ENCODE peak calls at places on chromosomes 4 and X, in seven cellular contexts. P is H9, M is IMR-90, Y is mesendoderm, E is neuronal stem cell, W is trophoblast cell, Q is H1. K is an unnamed sample.

GRCh38 chrX:101287402-101287801 is 3.7 kb downstream of the TAF7L start:
- DNase-seq in M (peak), W (no peak), Q (no peak), P (no peak), Y (peak), E (peak), K (peak)

GRCh38 chrX:28889691-28890090 is 302.4 kb downstream of the IL1RAPL1 start:
- DNase-seq in E (no peak), Q (no peak), P (no peak), M (no peak), Y (no peak), W (no peak), K (no peak)

GRCh38 chr4:143359794-143360193 is 23.1 kb downstream of the GAB1 start:
- DNase-seq in P (no peak), Y (no peak), Q (no peak), E (no peak), W (no peak), M (no peak), K (no peak)

GRCh38 chr4:39660045-39660444 is 21.4 kb upstream of the SMIM14 start:
- DNase-seq in M (no peak), P (no peak), E (no peak), W (no peak), Q (no peak), Y (no peak), K (no peak)

GRCh38 chr4:122379239-122379638 is 428 bp downstream of the ADAD1 start:
- DNase-seq in E (no peak), Y (no peak), Q (no peak), W (no peak), M (no peak), P (no peak), K (no peak)

GRCh38 chr4:121819216-121819980 is 4.3 kb downstream of the CCNA2 start:
- DNase-seq in P (no peak), Y (no peak), M (no peak), Q (no peak), E (no peak), W (no peak), K (peak)

GRCh38 chr4:182604953-182605352 is 312.2 kb downstream of the DCTD start:
- DNase-seq in P (no peak), W (no peak), Y (no peak), E (no peak), Q (no peak), M (peak), K (peak)

GRCh38 chr4:102787096-102787867 is 26.5 kb upstream of the MANBA start:
- DNase-seq in Y (no peak), M (peak), P (no peak), W (no peak), Q (no peak), E (no peak), K (peak)

GRCh38 chr4:39134674-39135073 is 47.7 kb upstream of the WDR19 start:
- DNase-seq in E (no peak), Q (no peak), P (no peak), W (no peak), M (peak), Y (no peak), K (no peak)

GRCh38 chr4:54090804-54091623 is 8.9 kb upstream of the GSX2 start:
- DNase-seq in W (no peak), Y (no peak), M (peak), P (peak), E (no peak), Q (no peak), K (peak)

GRCh38 chr4:2793578-2793919 is 664 bp downstream of the SH3BP2 start:
- DNase-seq in W (peak), Y (peak), E (no peak), P (peak), M (peak), Q (no peak), K (peak)

GRCh38 chr4:28209371-28209924 is 1348.8 kb downstream of the STIM2 start:
- DNase-seq in Q (no peak), W (no peak), Y (peak), M (no peak), P (no peak), E (no peak), K (no peak)

GRCh38 chrX:24768556-24768955 is 74.8 kb downstream of the POLA1 start:
- DNase-seq in Y (no peak), M (no peak), P (no peak), E (no peak), W (no peak), Q (no peak), K (peak)

GRCh38 chrX:106397788-106398538 is 213.8 kb upstream of the RADX start:
- DNase-seq in E (no peak), M (no peak), Y (peak), Q (no peak), P (no peak), W (no peak), K (peak)

GRCh38 chr4:115126487-115126886 is 13.1 kb upstream of the NDST4 start:
- DNase-seq in Q (no peak), P (no peak), E (no peak), Y (no peak), W (no peak), M (no peak), K (no peak)

GRCh38 chr4:173057906-173058305 is 110.7 kb upstream of the GALNT7 start:
- DNase-seq in Q (no peak), W (no peak), E (no peak), M (peak), Y (peak), P (no peak), K (peak)

GRCh38 chrX:129559800-129560199 is 19.7 kb downstream of the OCRL start:
- DNase-seq in W (no peak), E (no peak), Y (no peak), P (no peak), M (no peak), Q (no peak), K (no peak)

GRCh38 chr4:109998867-109999303 is 86.2 kb downstream of the EGF start:
- DNase-seq in P (no peak), Q (no peak), Y (peak), M (peak), W (peak), E (peak), K (peak)

GRCh38 chr4:138766332-138766731 is 249.2 kb upstream of the NOCT start:
- DNase-seq in Y (no peak), W (no peak), E (no peak), P (no peak), Q (no peak), M (no peak), K (no peak)

GRCh38 chr4:188254211-188254610 is 115.0 kb downstream of the TRIML1 start:
- DNase-seq in M (peak), Y (no peak), W (no peak), P (no peak), Q (no peak), E (no peak), K (no peak)

GRCh38 chr4:64538219-64538618 is 129.0 kb upstream of the TECRL start:
- DNase-seq in W (no peak), Q (no peak), M (no peak), Y (peak), P (peak), E (no peak), K (no peak)

GRCh38 chrX:123731987-123732678 is 719 bp downstream of the THOC2 start:
- DNase-seq in Y (peak), M (peak), Q (no peak), W (peak), E (no peak), P (no peak), K (peak)

GRCh38 chrX:123728554-123728953 is 4.3 kb downstream of the THOC2 start:
- DNase-seq in M (no peak), W (no peak), E (no peak), P (no peak), Q (no peak), Y (no peak), K (no peak)

GRCh38 chrX:123731258-123731986 is 1.4 kb downstream of the THOC2 start:
- DNase-seq in W (no peak), E (no peak), P (no peak), Y (peak), Q (no peak), M (peak), K (peak)

GRCh38 chrX:123736333-123736921 is 3.6 kb upstream of the THOC2 start:
- DNase-seq in W (peak), Y (peak), Q (no peak), P (no peak), E (no peak), M (peak), K (peak)

DNA sequence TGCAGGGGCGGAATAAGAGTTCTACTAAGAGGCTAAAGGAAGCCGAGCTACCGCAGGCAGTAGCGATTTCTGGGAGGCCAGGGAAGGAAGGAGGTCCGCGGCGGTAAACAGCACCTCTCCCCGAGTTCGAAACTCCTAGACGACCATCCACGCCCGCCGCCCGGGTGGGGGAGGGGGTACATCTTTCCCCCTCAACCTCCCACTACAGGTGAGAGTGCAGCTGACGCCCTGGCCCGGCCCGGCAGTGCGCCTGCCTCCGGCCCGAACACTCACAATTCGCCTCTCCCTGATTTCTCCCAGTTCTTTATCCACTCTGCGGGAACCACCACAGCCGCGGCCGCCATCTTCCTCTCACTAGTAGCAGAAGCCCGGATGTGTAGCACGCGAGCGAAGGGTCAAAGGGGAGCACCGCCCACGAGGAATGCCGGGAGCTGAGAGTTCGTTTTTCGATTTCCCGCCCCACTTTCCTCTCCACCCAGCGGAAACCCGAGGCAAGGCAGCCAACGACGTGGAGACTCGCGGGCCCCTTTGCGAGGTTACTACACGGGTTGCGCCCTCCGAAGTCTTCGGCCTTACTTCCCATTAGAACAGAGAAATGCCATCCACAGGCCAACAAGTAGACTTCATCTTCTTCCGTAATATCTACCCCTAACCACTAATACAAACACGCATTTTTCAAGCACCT is at the start of gene THOC2:
- DNase-seq in M (peak), W (peak), P (peak), Q (peak), E (peak), Y (peak), K (peak)
- H2AK5ac ChIP-seq in M (peak), W (no peak), P (no peak), Q (no peak), E (no peak), Y (no peak), K (no peak)

GRCh38 chr4:165330071-165330470 is 2.6 kb downstream of the MSMO1 start:
- DNase-seq in P (no peak), Y (no peak), W (no peak), M (no peak), Q (no peak), E (no peak), K (no peak)

GRCh38 chr4:165331316-165331715 is 3.8 kb downstream of the MSMO1 start:
- DNase-seq in M (no peak), P (no peak), Y (no peak), W (no peak), Q (no peak), E (no peak), K (peak)

GRCh38 chr4:165332502-165332901 is 5.0 kb downstream of the MSMO1 start:
- DNase-seq in Q (no peak), P (no peak), Y (no peak), W (no peak), M (no peak), E (no peak), K (no peak)

GRCh38 chr4:165330666-165331065 is 3.2 kb downstream of the MSMO1 start:
- DNase-seq in W (peak), Q (no peak), Y (no peak), M (no peak), P (no peak), E (no peak), K (no peak)

GRCh38 chr4:165331823-165332222 is 4.4 kb downstream of the MSMO1 start:
- DNase-seq in Y (no peak), E (no peak), M (no peak), P (no peak), Q (no peak), W (no peak), K (no peak)
- H2AK5ac ChIP-seq in Y (no peak), E (no peak), M (no peak), P (no peak), Q (no peak), W (no peak), K (no peak)

GRCh38 chr4:148239406-148239805 is 202.8 kb downstream of the NR3C2 start:
- DNase-seq in Q (no peak), P (no peak), E (no peak), M (no peak), W (no peak), Y (no peak), K (no peak)
- H2AK5ac ChIP-seq in Q (no peak), P (no peak), E (no peak), M (no peak), W (no peak), Y (no peak), K (no peak)

GRCh38 chrX:110509778-110510510 is 151.3 kb downstream of the RTL9 start:
- DNase-seq in Q (no peak), Y (peak), E (peak), P (no peak), W (no peak), M (no peak), K (peak)
- H2AK5ac ChIP-seq in Q (no peak), Y (no peak), E (no peak), P (no peak), W (no peak), M (no peak), K (no peak)

DNA sequence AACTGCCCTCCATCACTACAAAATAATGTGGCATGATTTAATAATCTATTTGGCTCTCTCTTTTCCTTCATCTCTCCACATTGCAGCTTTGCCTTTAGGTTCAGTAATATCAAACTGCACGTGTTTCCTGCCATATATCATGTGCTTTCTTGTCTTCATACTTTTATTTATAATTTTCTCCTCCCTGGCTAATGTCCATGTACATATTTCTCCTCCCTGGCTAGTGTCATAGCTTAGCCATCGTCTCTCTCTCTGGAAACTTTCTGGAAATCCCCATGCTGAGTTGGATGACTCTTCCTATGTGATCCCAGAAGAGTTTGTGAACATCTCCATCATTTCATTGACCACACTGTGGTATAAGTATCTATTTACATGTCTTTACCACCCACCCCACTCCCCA is 21.3 kb upstream of the PDGFC start:
- DNase-seq in P (no peak), M (peak), Q (no peak), E (no peak), W (no peak), Y (no peak), K (no peak)
- H2AK5ac ChIP-seq in P (no peak), M (no peak), Q (no peak), E (no peak), W (no peak), Y (no peak), K (no peak)

DNA sequence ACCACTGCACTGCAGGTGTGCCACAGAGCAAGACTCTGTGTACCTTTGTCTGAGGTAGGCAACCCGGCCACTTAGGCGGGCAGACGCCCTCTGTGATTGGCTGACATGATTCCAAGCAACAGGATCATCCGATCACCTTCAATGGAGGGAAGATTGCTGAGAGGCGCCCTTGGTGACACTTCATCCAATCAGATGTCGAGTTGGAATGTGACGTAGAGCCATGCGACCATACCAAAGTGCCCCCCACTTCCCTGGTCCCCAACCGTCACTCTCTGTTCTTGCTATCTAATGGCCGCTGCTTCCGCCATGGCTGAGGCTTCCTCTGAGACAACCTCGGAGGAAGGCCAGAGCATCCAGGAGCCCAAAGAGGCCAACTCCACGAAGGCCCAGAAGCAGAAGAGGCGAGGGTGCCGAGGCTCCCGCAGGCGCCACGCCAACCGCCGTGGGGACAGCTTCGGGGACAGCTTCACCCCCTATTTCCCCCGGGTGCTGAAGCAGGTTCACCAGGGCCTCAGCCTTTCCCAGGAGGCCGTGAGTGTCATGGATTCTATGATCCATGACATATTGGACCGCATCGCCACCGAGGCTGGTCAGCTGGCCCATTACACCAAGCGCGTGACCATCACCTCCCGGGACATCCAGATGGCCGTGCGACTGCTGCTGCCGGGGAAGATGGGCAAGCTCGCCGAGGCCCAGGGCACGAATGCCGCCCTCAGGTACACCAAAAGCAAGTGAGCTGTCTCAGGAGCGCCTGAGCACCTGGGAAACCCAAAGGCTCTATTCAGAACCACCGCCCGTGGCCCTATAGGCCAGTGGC is at the start of gene H2BW2:
- DNase-seq in M (no peak), Y (no peak), E (no peak), W (no peak), Q (no peak), P (no peak), K (no peak)
- H2AK5ac ChIP-seq in M (no peak), Y (no peak), E (no peak), W (no peak), Q (no peak), P (no peak), K (no peak)

DNA sequence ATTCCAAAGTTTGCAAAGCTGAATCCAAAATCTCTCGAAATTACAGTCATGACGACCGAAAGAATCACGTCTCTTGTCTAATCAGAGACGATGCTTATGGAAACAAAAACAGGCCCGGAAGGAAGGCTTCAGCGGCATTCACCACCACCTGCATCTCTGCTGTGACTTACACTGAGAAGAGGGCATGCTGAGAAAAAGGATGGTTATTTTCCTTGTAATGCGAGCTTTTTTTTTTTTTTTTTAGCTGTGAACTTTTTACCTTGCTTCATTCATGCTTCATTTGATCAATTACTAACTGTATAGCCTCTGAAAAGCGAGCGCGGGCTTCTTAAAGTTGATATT is 209.2 kb downstream of the SOWAHB start:
- DNase-seq in E (no peak), W (no peak), P (no peak), Q (no peak), Y (no peak), M (peak), K (no peak)
- H2AK5ac ChIP-seq in E (no peak), W (no peak), P (no peak), Q (no peak), Y (no peak), M (no peak), K (no peak)

DNA sequence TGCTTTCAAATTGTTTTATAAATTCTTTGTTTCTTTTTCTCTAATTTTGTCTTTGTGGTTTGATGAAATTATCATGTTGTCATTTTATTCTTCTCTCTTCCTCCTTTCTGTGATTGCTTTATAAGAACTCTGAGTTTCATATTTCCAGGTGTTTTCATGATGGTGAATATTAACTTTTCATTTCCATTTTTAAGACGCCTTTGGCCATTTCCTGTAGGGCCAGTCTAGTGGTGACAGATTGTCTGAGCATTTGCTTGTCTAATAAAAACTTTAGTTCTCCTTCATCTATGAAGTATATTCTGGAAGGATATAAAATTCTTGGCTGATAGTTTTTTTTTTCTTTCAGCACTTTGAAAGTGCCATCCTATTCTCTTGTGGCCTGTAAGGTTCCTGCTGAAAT is 128.1 kb downstream of the FAM13A start:
- DNase-seq in P (no peak), Y (no peak), W (peak), Q (no peak), E (no peak), M (no peak), K (no peak)
- H2AK5ac ChIP-seq in P (no peak), Y (no peak), W (no peak), Q (no peak), E (no peak), M (no peak), K (no peak)

GRCh38 chr4:7693711-7694110 is 245.9 kb downstream of the AFAP1 start:
- DNase-seq in E (no peak), Q (no peak), P (no peak), W (no peak), Y (no peak), M (no peak), K (no peak)
- H2AK5ac ChIP-seq in E (peak), Q (no peak), P (no peak), W (no peak), Y (no peak), M (no peak), K (no peak)

K was measured in mesenchymal stem cell.